ENCODE peak calls at places on chromosomes 6 and 20, in four cellular contexts. H is H1, I is HepG2, U is GM12878. B is an unnamed sample.

GRCh38 chr6:107627928-107628327 is 138.0 kb downstream of the SOBP start:
- DNase-seq in U (no peak), I (no peak), H (no peak), B (no peak)

GRCh38 chr6:159313023-159313422 is 143.8 kb downstream of the FNDC1 start:
- DNase-seq in U (no peak), H (no peak), I (no peak), B (no peak)

GRCh38 chr6:6332873-6333272 is 12.4 kb upstream of the F13A1 start:
- DNase-seq in I (no peak), U (peak), H (no peak), B (no peak)

GRCh38 chr6:152299336-152299735 is 337.8 kb downstream of the SYNE1 start:
- DNase-seq in U (no peak), H (no peak), I (no peak), B (no peak)

GRCh38 chr20:60036346-60037119 is 78.3 kb downstream of the CDH26 start:
- DNase-seq in I (no peak), H (no peak), U (no peak), B (no peak)

GRCh38 chr6:39251406-39251805 is 22.1 kb upstream of the KCNK5 start:
- DNase-seq in I (no peak), H (no peak), U (no peak), B (no peak)

GRCh38 chr6:157912326-157912725 is 69.3 kb upstream of the SYNJ2 start:
- DNase-seq in H (no peak), U (no peak), I (no peak), B (no peak)

GRCh38 chr20:19265646-19266374 is 53.4 kb downstream of the SLC24A3 start:
- DNase-seq in U (no peak), I (peak), H (peak), B (peak)

GRCh38 chr6:72140795-72141194 is 254.4 kb downstream of the RIMS1 start:
- DNase-seq in U (no peak), I (no peak), H (no peak), B (no peak)

GRCh38 chr20:38350879-38351775 is 4.8 kb downstream of the LBP start:
- DNase-seq in I (no peak), H (no peak), U (no peak), B (no peak)

GRCh38 chr6:47592466-47592865 is 105.9 kb upstream of the ADGRF4 start:
- DNase-seq in H (no peak), I (no peak), U (no peak), B (no peak)

GRCh38 chr6:1766663-1767062 is 156.9 kb downstream of the FOXC1 start:
- DNase-seq in H (no peak), I (no peak), U (no peak), B (no peak)

GRCh38 chr6:147726342-147726741 is 217.9 kb downstream of the SAMD5 start:
- DNase-seq in I (no peak), H (no peak), U (no peak), B (peak)

GRCh38 chr20:48684501-48685041 is 143.2 kb downstream of the PREX1 start:
- DNase-seq in H (no peak), I (no peak), U (no peak), B (no peak)

GRCh38 chr20:8152183-8152582 is 20.1 kb downstream of the PLCB1 start:
- DNase-seq in I (no peak), H (no peak), U (no peak), B (no peak)

GRCh38 chr6:160730911-160731310 is 28.9 kb downstream of the PLG start:
- DNase-seq in U (no peak), H (peak), I (peak), B (peak)

GRCh38 chr6:7311171-7311570 is 1.8 kb downstream of the SSR1 start:
- DNase-seq in I (no peak), H (no peak), U (no peak), B (no peak)

GRCh38 chr6:16976418-16977183 is 125.2 kb upstream of the STMND1 start:
- DNase-seq in I (no peak), U (no peak), H (no peak), B (no peak)

GRCh38 chr6:101281266-101281665 is 112.2 kb upstream of the GRIK2 start:
- DNase-seq in U (no peak), I (no peak), H (no peak), B (no peak)

GRCh38 chr6:156618600-156619205 is 158.5 kb upstream of the ARID1B start:
- DNase-seq in H (peak), I (no peak), U (no peak), B (peak)

GRCh38 chr6:137799950-137800568 is 67.0 kb upstream of the TNFAIP3 start:
- DNase-seq in U (no peak), I (peak), H (no peak), B (peak)

GRCh38 chr6:113184736-113185135 is 672.4 kb upstream of the MARCKS start:
- DNase-seq in H (no peak), I (no peak), U (no peak), B (no peak)

GRCh38 chr6:139409026-139409425 is 34.6 kb upstream of the CITED2 start:
- DNase-seq in U (no peak), I (no peak), H (no peak), B (no peak)

GRCh38 chr6:2209226-2209809 is 36.1 kb downstream of the GMDS start:
- DNase-seq in H (peak), U (peak), I (peak), B (peak)

GRCh38 chr6:34358389-34358906 is 34.0 kb downstream of the NUDT3 start:
- DNase-seq in U (no peak), H (no peak), I (no peak), B (no peak)

GRCh38 chr6:147614501-147614900 is 106.0 kb downstream of the SAMD5 start:
- DNase-seq in I (no peak), H (no peak), U (no peak), B (no peak)

GRCh38 chr6:170238741-170239565 is 51.9 kb downstream of the DLL1 start:
- DNase-seq in I (no peak), H (no peak), U (no peak), B (no peak)

GRCh38 chr6:22062807-22063408 is 233.9 kb downstream of the PRL start:
- DNase-seq in H (no peak), I (no peak), U (peak), B (no peak)
- TF ChIP-seq SRF in H (no peak), I (no peak), U (no peak), B (no peak)

DNA sequence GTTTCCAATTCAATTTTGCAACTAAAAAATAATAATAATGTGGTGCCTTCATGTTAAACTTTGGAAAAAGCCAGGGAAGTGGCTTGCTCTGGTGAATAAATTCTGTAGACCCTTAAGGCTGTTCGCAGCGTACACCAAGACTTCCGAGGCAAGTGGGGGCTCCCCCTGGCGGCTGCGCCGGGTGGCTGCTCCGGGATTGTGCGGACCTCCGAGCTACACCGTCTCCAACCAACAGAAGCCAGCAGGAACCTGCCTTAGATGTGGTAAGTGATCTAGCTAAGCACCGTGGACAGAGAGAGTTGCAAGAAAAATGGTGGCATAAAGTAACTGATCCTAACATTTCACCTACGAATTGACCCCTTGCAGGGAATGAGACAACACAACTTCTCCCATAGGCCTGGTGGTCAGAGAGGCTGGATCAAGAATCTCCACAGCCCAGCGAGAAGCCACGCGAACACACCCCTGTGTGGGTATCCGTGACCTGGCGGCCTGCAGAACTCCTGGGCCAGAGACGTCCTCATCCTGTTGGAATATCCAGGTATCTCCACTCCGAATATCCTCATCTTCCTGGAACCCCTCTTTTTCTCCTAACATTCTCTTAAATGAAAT is 69.6 kb downstream of the TBXT start:
- DNase-seq in H (peak), U (no peak), I (peak), B (peak)
- TF ChIP-seq HDAC6 in H (no peak), U (no peak), I (no peak), B (no peak)

DNA sequence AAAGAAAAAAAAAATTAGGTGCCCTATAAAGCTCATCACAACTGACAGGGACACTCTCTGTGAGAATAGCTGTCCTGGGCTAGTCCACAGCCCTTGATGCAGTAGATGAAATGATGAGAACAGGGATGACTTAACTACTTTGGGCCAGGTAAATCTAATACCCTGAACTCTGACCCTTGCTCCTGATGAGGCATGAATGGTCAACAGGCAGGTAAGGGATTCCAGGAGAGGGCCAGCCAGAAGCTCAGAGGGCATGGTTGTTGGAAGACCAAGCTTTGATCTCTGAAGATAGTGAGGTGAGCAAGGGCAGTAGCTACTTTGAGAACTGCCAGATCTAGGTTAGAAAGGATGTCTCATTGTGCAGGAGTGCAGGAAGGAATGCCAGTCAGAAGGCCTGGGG is 15.6 kb downstream of the NSFL1C start:
- DNase-seq in U (no peak), H (no peak), I (no peak), B (no peak)
- TF ChIP-seq SRF in U (no peak), H (no peak), I (no peak), B (no peak)

GRCh38 chr6:28107506-28107905 is 16.9 kb upstream of the ZSCAN16 start:
- DNase-seq in U (no peak), H (no peak), I (no peak), B (no peak)
- TF ChIP-seq HDAC6 in U (no peak), H (no peak), I (no peak), B (no peak)

GRCh38 chr6:83044211-83044768 is 21.4 kb downstream of the UBE3D start:
- DNase-seq in I (no peak), U (no peak), H (no peak), B (no peak)

GRCh38 chr6:83051386-83052172 is 14.1 kb downstream of the UBE3D start:
- DNase-seq in H (no peak), U (no peak), I (no peak), B (no peak)

GRCh38 chr6:83042671-83043070 is 23.0 kb downstream of the UBE3D start:
- DNase-seq in H (no peak), I (no peak), U (no peak), B (no peak)

GRCh38 chr6:83047065-83047754 is 18.4 kb downstream of the UBE3D start:
- DNase-seq in I (peak), U (no peak), H (peak), B (no peak)
- TF ChIP-seq SRF in I (no peak), U (no peak), H (no peak), B (no peak)

DNA sequence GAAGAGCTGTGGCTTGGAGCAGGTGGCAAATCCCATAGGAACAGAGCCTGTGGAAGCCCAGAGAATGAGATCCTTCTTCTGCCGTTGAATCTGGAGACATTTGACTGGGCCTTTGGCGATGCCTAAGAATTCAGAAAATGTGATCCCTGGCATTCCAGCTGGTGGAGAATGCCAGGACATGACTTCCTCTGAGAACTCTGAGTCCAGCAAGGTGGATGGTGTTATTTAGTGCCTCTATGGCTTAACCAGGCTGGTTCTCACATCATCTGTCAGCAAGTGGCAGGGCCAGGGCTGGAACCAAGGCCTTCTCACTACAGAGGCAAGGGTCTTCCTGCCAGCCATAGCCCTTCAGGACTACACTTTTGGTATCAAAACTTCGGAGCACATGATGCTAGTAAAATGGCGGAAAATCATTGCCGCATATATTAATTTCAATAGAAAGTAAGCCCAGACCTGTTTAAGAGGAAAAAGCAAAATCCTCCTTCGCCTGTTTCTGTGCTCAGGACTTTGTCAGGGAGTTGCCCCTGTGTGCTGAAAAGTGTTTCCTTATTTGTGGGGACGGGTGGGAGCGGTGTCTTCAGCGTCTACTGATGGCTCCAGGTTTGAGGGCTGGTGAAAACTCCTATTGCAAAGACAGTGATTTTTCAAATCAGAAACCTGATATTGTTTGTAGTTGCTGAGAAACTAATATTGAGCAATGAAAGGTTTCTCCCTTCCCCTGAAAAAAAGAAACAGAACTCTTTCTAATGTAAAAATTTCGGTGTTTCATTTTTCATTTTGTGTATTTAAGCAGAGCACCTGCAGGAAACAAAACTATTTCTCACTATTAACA is 23.9 kb downstream of the DUSP22 start:
- DNase-seq in H (no peak), I (no peak), U (peak), B (no peak)
- TF ChIP-seq HDAC6 in H (no peak), I (no peak), U (no peak), B (no peak)

DNA sequence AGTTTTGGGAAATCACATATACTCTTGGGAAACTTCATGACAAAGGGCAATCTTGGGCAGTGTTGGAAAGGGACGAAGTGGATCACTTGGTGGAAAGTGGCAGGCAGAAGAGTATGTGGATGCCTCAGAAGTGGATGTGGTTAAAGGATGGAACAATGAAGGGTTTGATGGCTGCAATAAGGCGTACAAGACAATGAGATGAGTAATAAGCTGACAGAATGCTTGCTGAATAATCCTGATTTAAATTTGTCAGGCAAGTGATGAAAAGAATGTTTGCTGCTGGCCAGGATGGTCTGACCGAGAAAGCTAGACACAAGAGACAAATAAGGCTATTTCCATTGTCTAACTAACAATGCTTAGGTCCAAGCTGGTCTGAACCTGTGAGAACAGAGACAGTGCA is 61.6 kb upstream of the CEP85L start:
- DNase-seq in I (no peak), U (no peak), H (no peak), B (no peak)
- TF ChIP-seq SRF in I (no peak), U (no peak), H (no peak), B (no peak)

GRCh38 chr6:163760860-163761259 is 346.3 kb downstream of the QKI start:
- DNase-seq in U (no peak), H (no peak), I (no peak), B (no peak)

GRCh38 chr6:163756079-163756478 is 341.6 kb downstream of the QKI start:
- DNase-seq in U (peak), I (no peak), H (no peak), B (no peak)

GRCh38 chr6:163761491-163761890 is 347.0 kb downstream of the QKI start:
- DNase-seq in H (no peak), I (no peak), U (no peak), B (no peak)

GRCh38 chr6:163757506-163757905 is 343.0 kb downstream of the QKI start:
- DNase-seq in I (no peak), U (no peak), H (no peak), B (no peak)

GRCh38 chr6:163759542-163759941 is 345.0 kb downstream of the QKI start:
- DNase-seq in H (no peak), I (no peak), U (no peak), B (no peak)
- TF ChIP-seq HDAC6 in H (no peak), I (no peak), U (no peak), B (no peak)

B was measured in K562.